ENCODE peak calls at places on chromosomes 11 and 22, in eight cellular contexts. One of them, this sample, is unnamed.
A peak's percentile ranks its signal among the peaks of the same experiment; 100 is the strongest.

GRCh38 chr22:46043816-46044717 is 67.1 kb upstream of the WNT7B start:
- DNase-seq in HT1080: no peak
- DNase-seq in Calu3: no peak
- DNase-seq in A549: no peak
- DNase-seq in Caco-2: peak; percentile 13
- DNase-seq in germinal center: no peak
- DNase-seq in mammary epithelial cell: peak; percentile 70
- DNase-seq in astrocyte of the spinal cord: peak; percentile 36
- DNase-seq in this sample: peak; percentile 35

GRCh38 chr11:83159901-83160865 is 3.3 kb downstream of the PCF11 start:
- DNase-seq in HT1080: peak; percentile 36
- DNase-seq in Calu3: peak; percentile 34
- DNase-seq in A549: peak; percentile 23
- DNase-seq in Caco-2: no peak
- DNase-seq in germinal center: no peak
- DNase-seq in mammary epithelial cell: peak; percentile 75
- DNase-seq in astrocyte of the spinal cord: peak; percentile 27
- DNase-seq in this sample: peak; percentile 42

GRCh38 chr22:19745155-19746133 is 15.1 kb upstream of the TBX1 start:
- DNase-seq in HT1080: peak; percentile 17
- DNase-seq in Calu3: no peak
- DNase-seq in A549: no peak
- DNase-seq in Caco-2: no peak
- DNase-seq in germinal center: no peak
- DNase-seq in mammary epithelial cell: no peak
- DNase-seq in astrocyte of the spinal cord: no peak
- DNase-seq in this sample: no peak

GRCh38 chr11:117314840-117315239 is 1.2 kb downstream of the BACE1 start:
- DNase-seq in HT1080: no peak
- DNase-seq in Calu3: no peak
- DNase-seq in A549: no peak
- DNase-seq in Caco-2: no peak
- DNase-seq in germinal center: no peak
- DNase-seq in mammary epithelial cell: no peak
- DNase-seq in astrocyte of the spinal cord: no peak
- DNase-seq in this sample: no peak

GRCh38 chr11:62786318-62787004 is 741 bp upstream of the TMEM179B start:
- DNase-seq in HT1080: peak; percentile 82
- DNase-seq in Calu3: peak; percentile 93
- DNase-seq in A549: peak; percentile 86
- DNase-seq in Caco-2: peak; percentile 90
- DNase-seq in germinal center: peak; percentile 91
- DNase-seq in mammary epithelial cell: peak; percentile 70
- DNase-seq in astrocyte of the spinal cord: peak; percentile 84
- DNase-seq in this sample: peak; percentile 83

GRCh38 chr22:23405366-23405851 is 174.7 kb downstream of the IGLL1 start:
- DNase-seq in HT1080: no peak
- DNase-seq in Calu3: no peak
- DNase-seq in A549: no peak
- DNase-seq in Caco-2: no peak
- DNase-seq in germinal center: no peak
- DNase-seq in mammary epithelial cell: no peak
- DNase-seq in astrocyte of the spinal cord: no peak
- DNase-seq in this sample: no peak

GRCh38 chr22:40044870-40045834 is 50.4 kb downstream of the FAM83F start:
- DNase-seq in HT1080: peak; percentile 36
- DNase-seq in Calu3: peak; percentile 71
- DNase-seq in A549: peak; percentile 25
- DNase-seq in Caco-2: peak; percentile 45
- DNase-seq in germinal center: peak; percentile 81
- DNase-seq in mammary epithelial cell: peak; percentile 32
- DNase-seq in astrocyte of the spinal cord: peak; percentile 17
- DNase-seq in this sample: peak; percentile 28

GRCh38 chr11:2741377-2742131 is 41.8 kb upstream of the KCNQ1OT1 start:
- DNase-seq in HT1080: peak; percentile 64
- DNase-seq in Calu3: no peak
- DNase-seq in A549: peak; percentile 16
- DNase-seq in Caco-2: peak; percentile 67
- DNase-seq in germinal center: no peak
- DNase-seq in mammary epithelial cell: no peak
- DNase-seq in astrocyte of the spinal cord: peak; percentile 77
- DNase-seq in this sample: peak; percentile 94

GRCh38 chr11:111417011-111417765 is 38.1 kb upstream of the POU2AF1 start:
- DNase-seq in HT1080: no peak
- DNase-seq in Calu3: no peak
- DNase-seq in A549: no peak
- DNase-seq in Caco-2: peak; percentile 17
- DNase-seq in germinal center: peak; percentile 69
- DNase-seq in mammary epithelial cell: no peak
- DNase-seq in astrocyte of the spinal cord: no peak
- DNase-seq in this sample: peak; percentile 12

GRCh38 chr11:103906291-103906850 is 130.1 kb upstream of the DDI1 start:
- DNase-seq in HT1080: no peak
- DNase-seq in Calu3: no peak
- DNase-seq in A549: no peak
- DNase-seq in Caco-2: no peak
- DNase-seq in germinal center: no peak
- DNase-seq in mammary epithelial cell: no peak
- DNase-seq in astrocyte of the spinal cord: no peak
- DNase-seq in this sample: no peak

This sample was measured in choroid plexus epithelial cell.